ENCODE peak calls at places on chromosomes 5 and 9, in seven cellular contexts. J is IMR-90, C is lower lobe of right lung, X is heart right ventricle, Q is psoas muscle, V is tibial artery, O is astrocyte. U is an unnamed sample. For H3K36me3, the result is how much of the 10 kb centered on the place peaks cover.

GRCh38 chr5:142597546-142598337 is 88.1 kb downstream of the FGF1 start:
- DNase-seq in O (peak), X (no peak), C (no peak), Q (no peak), V (no peak), J (peak), U (no peak)

GRCh38 chr5:174454890-174455289 is 269.5 kb upstream of the MSX2 start:
- DNase-seq in C (no peak), V (no peak), X (no peak), Q (no peak), J (no peak), O (no peak), U (no peak)

GRCh38 chr5:92543246-92543645 is 1037.8 kb downstream of the NR2F1-AS1 start:
- DNase-seq in C (no peak), X (no peak), J (peak), O (no peak), Q (no peak), V (no peak), U (no peak)

GRCh38 chr9:76394896-76395244 is 644 bp upstream of the RFK start:
- DNase-seq in C (peak), V (peak), O (no peak), Q (peak), J (no peak), X (peak), U (peak)

GRCh38 chr5:139104577-139105271 is 93.4 kb downstream of the SIL1 start:
- DNase-seq in O (peak), J (peak), Q (peak), V (peak), X (peak), C (no peak), U (no peak)

GRCh38 chr9:4762108-4762888 is 21.3 kb upstream of the AK3 start:
- DNase-seq in C (peak), V (peak), O (peak), J (peak), Q (peak), X (peak), U (peak)

GRCh38 chr9:14608521-14608920 is 84.7 kb downstream of the ZDHHC21 start:
- DNase-seq in Q (no peak), J (no peak), V (no peak), O (no peak), X (no peak), C (no peak), U (no peak)

GRCh38 chr9:126162611-126163381 is 163.8 kb upstream of the MVB12B start:
- DNase-seq in O (no peak), J (no peak), V (no peak), X (no peak), Q (no peak), C (peak), U (no peak)

GRCh38 chr9:16119861-16120641 is 567.2 kb downstream of the CCDC171 start:
- DNase-seq in C (no peak), V (no peak), O (peak), Q (no peak), J (peak), X (no peak), U (no peak)

GRCh38 chr5:172979778-172980177 is 3.8 kb upstream of the ATP6V0E1 start:
- DNase-seq in X (no peak), C (no peak), Q (no peak), O (peak), J (peak), V (no peak), U (no peak)

GRCh38 chr9:131300444-131300843 is 10.9 kb downstream of the PLPP7 start:
- DNase-seq in O (no peak), J (no peak), Q (no peak), X (no peak), V (no peak), C (no peak), U (no peak)

GRCh38 chr5:80745490-80745889 is 90.7 kb upstream of the DHFR start:
- DNase-seq in O (peak), J (peak), V (no peak), X (no peak), C (no peak), Q (no peak), U (no peak)

GRCh38 chr9:100324594-100325200 is 28.0 kb downstream of the TEX10 start:
- DNase-seq in Q (no peak), J (peak), V (no peak), O (peak), X (no peak), C (no peak), U (no peak)

GRCh38 chr9:136111190-136111589 is 7.5 kb downstream of the TMEM250 start:
- DNase-seq in V (no peak), X (no peak), C (no peak), Q (no peak), J (no peak), O (no peak), U (no peak)

GRCh38 chr9:109035684-109036423 is 22.6 kb upstream of the CTNNAL1 start:
- DNase-seq in C (no peak), X (peak), O (peak), J (peak), V (peak), Q (no peak), U (no peak)
- H3K36me3 ChIP-seq in C (half or more), X (under half), O (under half), J (under half), V (under half), Q (half or more), U (under half)

GRCh38 chr9:32550609-32551490 is 1.3 kb upstream of the SMIM27 start:
- DNase-seq in C (peak), Q (peak), J (peak), V (peak), X (peak), O (peak), U (peak)

GRCh38 chr9:32552172-32552872 is at the start of the genes SMIM27 and TOPORS:
- DNase-seq in V (peak), X (peak), J (peak), C (peak), Q (peak), O (peak), U (peak)

GRCh38 chr9:32551491-32552049 is 557 bp upstream of the SMIM27 start:
- DNase-seq in J (peak), X (peak), O (peak), C (no peak), Q (no peak), V (peak), U (peak)

GRCh38 chr9:32554107-32554506 is 1.7 kb upstream of the TOPORS start:
- DNase-seq in O (no peak), C (no peak), Q (no peak), V (no peak), J (peak), X (no peak), U (no peak)

DNA sequence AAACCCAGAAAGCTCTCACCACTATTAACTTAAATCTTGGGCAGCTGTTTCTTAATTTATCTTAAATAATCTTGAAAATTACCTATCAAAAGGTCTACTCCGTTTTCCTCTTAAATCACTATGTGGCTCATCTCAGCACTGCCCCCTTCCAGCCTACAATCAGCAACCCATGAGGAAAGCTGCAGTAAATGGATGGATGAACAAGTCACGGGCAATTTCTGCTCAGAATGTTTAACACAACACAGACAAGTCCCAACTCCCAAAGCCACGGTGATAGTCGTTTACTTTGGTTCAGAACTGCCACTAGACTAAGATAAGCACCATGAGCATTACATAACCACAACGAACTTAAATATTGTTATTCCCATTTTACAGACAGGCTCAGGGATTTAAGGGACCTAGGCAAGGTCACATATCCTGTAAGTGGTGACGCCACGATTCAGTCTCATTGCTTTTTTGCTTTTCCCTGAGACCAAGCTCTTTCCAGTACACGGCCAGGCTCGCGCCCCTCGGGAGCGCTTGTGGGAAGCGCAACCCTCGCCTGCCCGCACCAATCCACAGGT is 2.0 kb upstream of the SMIM27 start:
- DNase-seq in J (peak), V (no peak), O (peak), Q (no peak), X (no peak), C (no peak), U (no peak)
- TF ChIP-seq CTCF in J (peak), V (no peak), O (no peak), Q (no peak), X (no peak), C (no peak), U (no peak)

DNA sequence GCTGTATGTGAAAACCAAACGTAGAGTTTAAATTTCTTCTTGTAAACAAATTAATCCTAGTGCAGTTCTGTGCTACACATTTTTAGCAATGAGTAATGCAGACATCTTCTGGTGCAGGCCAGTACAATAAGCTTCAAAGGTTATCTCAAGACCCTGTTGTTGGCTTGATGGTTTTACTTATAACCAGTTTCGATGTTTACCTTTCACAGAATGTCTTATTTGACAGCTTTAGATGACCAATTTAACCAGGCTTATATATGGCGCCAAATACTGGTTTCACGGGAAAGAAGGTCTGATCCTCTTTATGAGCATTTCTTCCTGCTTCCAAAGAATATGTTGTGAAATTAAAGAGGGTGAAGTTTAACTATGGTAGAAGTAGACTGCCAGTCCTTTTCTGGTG is 9.9 kb downstream of the ZFAND5 start:
- DNase-seq in Q (no peak), O (no peak), J (no peak), X (no peak), C (no peak), V (no peak), U (no peak)
- H3K27ac ChIP-seq in Q (peak), O (no peak), J (no peak), X (no peak), C (no peak), V (no peak), U (no peak)

GRCh38 chr5:141402553-141403328 is at the start of gene PCDHGA9:
- DNase-seq in O (no peak), J (peak), Q (peak), V (no peak), C (no peak), X (no peak), U (no peak)
- H3K36me3 ChIP-seq in O (under half), J (under half), Q (under half), V (half or more), C (under half), X (under half), U (under half)

DNA sequence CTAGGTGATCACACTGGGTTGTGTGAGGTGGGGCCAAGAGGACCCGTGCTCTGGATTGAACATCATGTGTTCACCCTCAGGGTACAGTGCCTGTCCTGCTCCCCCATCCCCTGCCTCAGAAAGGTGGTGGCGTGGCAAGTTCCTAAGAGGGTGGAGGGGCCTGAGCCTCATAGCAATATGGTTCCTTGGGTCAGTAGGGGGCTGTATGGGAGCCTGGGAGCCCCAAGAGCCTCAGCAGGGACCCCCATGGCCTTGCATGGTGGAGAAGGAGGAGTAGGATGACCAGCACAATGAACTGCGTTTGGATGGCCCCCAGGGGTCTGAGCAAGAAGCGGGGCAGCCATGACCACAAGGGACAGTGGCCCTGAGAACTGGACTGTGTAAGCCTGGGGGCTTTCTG is 89.6 kb upstream of the SHB start:
- DNase-seq in X (no peak), V (no peak), Q (no peak), O (no peak), C (no peak), J (no peak), U (no peak)
- TF ChIP-seq CTCF in X (no peak), V (no peak), Q (no peak), O (no peak), C (no peak), J (no peak), U (no peak)

GRCh38 chr9:35563791-35564197 is 41.3 kb upstream of the TESK1 start:
- DNase-seq in Q (peak), X (peak), C (no peak), V (peak), J (no peak), O (no peak), U (no peak)

GRCh38 chr9:35561468-35562261 is 43.4 kb upstream of the TESK1 start:
- DNase-seq in Q (peak), J (no peak), O (no peak), V (no peak), X (no peak), C (no peak), U (no peak)

GRCh38 chr9:35560625-35561337 is 44.3 kb upstream of the TESK1 start:
- DNase-seq in J (no peak), Q (peak), C (no peak), V (no peak), X (no peak), O (no peak), U (no peak)

GRCh38 chr9:35564658-35565061 is 40.4 kb upstream of the TESK1 start:
- DNase-seq in O (no peak), V (peak), Q (peak), X (no peak), J (no peak), C (no peak), U (no peak)

DNA sequence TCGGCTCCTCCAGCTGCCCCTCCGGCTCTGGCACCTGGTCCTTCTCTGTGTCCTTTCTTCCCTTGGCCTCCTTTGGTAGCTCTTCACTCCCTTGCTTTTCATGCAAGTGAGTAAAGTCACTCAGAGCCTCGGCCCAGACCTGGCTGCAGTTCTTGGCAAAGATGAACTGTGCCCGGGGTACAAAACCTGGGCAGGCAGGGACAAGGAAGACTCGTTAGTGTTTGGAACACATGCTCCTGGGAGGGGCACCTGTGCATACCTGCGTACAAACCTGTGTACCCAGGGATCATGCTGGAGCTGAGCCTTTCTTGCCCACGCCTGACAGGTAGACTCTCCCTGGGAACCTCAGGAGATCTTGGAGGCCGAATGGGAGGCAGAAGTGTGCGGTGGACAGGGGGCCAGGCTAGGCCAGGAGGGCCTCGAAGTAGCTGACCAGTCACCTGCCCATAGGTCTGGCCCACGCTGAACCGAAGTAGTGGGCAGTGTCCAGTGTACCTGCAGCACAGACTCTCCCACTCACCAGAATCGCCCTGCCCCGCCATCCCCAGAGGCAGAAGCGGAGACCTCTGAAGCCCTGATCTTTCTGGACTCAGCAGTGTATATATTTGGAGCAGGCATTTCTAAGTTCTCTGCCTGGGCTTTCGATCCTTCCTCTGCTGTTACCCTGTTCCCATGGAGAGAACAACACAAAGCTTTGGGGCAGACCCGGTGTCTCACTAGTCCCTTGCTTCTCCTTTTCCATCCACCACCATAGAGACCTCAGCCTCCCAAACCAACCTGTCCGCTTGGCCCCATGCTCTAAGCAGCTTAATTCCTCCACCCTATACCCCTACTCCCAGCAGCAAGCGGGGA is 41.9 kb upstream of the TESK1 start:
- DNase-seq in V (no peak), X (no peak), J (no peak), C (no peak), O (no peak), Q (peak), U (no peak)
- H3K27ac ChIP-seq in V (peak), X (peak), J (no peak), C (peak), O (no peak), Q (peak), U (no peak)

GRCh38 chr5:175523292-175523691 is 44.9 kb downstream of the SFXN1 start:
- DNase-seq in O (no peak), J (no peak), C (no peak), Q (no peak), X (no peak), V (no peak), U (peak)

GRCh38 chr5:175519006-175519405 is 40.6 kb downstream of the SFXN1 start:
- DNase-seq in O (no peak), J (no peak), C (no peak), Q (no peak), V (no peak), X (no peak), U (no peak)

GRCh38 chr5:175520873-175521272 is 42.5 kb downstream of the SFXN1 start:
- DNase-seq in O (no peak), C (no peak), V (no peak), J (no peak), Q (no peak), X (no peak), U (no peak)

GRCh38 chr5:175520321-175520720 is 42.0 kb downstream of the SFXN1 start:
- DNase-seq in X (no peak), Q (no peak), J (no peak), C (no peak), V (no peak), O (no peak), U (no peak)

DNA sequence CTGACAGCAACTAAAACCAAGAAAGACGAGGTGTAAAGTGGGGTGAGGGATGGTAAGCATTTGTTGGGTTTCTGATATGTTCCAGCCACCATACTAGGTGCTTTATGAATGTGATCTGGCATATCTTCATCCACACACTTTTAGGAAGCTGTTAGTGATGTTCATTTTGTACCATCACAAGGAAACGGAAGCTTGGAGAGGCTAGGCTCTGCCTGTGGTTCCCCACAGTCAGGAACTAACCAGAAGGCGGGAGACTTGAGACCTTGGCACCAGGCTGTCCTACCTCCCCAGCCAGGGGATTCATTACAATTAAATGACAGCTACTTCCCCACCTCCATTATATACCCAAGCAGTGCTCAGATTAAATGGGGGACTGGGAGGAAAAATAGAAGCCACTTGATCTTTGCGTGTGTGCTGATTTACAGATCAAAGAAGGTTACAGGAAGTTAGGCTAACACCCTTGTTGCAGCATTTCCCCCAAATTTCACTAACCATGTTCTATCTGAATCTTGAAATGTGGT is 43.0 kb downstream of the SFXN1 start:
- DNase-seq in X (no peak), C (no peak), O (no peak), V (no peak), J (no peak), Q (no peak), U (peak)
- H3K36me3 ChIP-seq in X (half or more), C (half or more), O (under half), V (half or more), J (under half), Q (half or more), U (under half)

DNA sequence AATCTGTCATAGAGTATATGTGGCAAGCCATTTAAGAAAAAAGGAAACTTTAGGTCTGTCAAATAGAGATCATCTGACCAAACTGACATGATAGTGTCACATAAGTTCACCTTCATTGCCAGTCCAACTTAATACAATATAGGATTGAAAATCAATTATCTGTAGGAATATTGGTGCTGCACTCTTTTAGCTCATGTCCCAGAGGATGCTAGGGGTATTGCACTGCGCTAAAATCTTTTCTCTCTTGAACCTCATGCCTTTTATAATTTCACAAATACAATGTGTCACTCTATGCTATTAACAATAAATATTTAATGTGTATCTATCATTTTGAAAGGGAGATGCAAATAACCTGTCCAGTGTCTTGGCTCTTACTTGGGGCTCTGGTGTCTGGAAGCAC is 72.4 kb upstream of the FAM120A start:
- DNase-seq in O (no peak), Q (no peak), J (no peak), V (no peak), X (no peak), C (no peak), U (no peak)
- TF ChIP-seq CTCF in O (peak), Q (no peak), J (no peak), V (no peak), X (no peak), C (no peak), U (no peak)

GRCh38 chr5:71974165-71974564 is 133.1 kb upstream of the MAP1B start:
- DNase-seq in Q (no peak), J (no peak), O (peak), C (no peak), X (peak), V (peak), U (no peak)
- H3K27ac ChIP-seq in Q (no peak), J (no peak), O (no peak), C (peak), X (peak), V (peak), U (no peak)